ENCODE peak calls at places on chromosomes 11 and 22, in five cellular contexts. M, F, P, C and Q are unnamed samples.

GRCh38 chr11:119676461-119677020 is 52.5 kb downstream of the NECTIN1 start:
- DNase-seq in M (no peak), F (no peak), P (peak; percentile 56), C (no peak), Q (peak; percentile 76)

GRCh38 chr11:2267871-2268825 is 2.2 kb downstream of the ASCL2 start:
- DNase-seq in M (no peak), F (no peak), P (no peak), C (no peak), Q (no peak)

GRCh38 chr11:62108971-62109391 is 14.8 kb upstream of the INCENP start:
- DNase-seq in M (no peak), F (no peak), P (peak; percentile 64), C (no peak), Q (peak; percentile 64)

GRCh38 chr11:65849366-65849765 is 8.6 kb downstream of the CFL1 start:
- DNase-seq in M (no peak), F (no peak), P (peak; percentile 4), C (peak; percentile 15), Q (peak; percentile 36)

GRCh38 chr11:131356201-131356600 is 14.2 kb upstream of the NTM start:
- DNase-seq in M (no peak), F (no peak), P (peak; percentile 10), C (no peak), Q (no peak)

GRCh38 chr11:46600162-46600561 is 6.3 kb upstream of the AMBRA1 start:
- DNase-seq in M (no peak), F (no peak), P (no peak), C (no peak), Q (no peak)

GRCh38 chr22:38184788-38185187 is 3.2 kb upstream of the PLA2G6 start:
- DNase-seq in M (no peak), F (no peak), P (no peak), C (no peak), Q (no peak)

GRCh38 chr11:57370251-57370650 is 10.7 kb downstream of the PRG3 start:
- DNase-seq in M (peak; percentile 67), F (no peak), P (peak; percentile 91), C (no peak), Q (peak; percentile 61)

GRCh38 chr22:37802310-37803194 is 5.2 kb upstream of the GCAT start:
- DNase-seq in M (peak; percentile 42), F (peak; percentile 83), P (no peak), C (peak; percentile 84), Q (peak; percentile 30)

GRCh38 chr11:64802370-64803162 is 448 bp downstream of the MAP4K2 start:
- DNase-seq in M (no peak), F (peak; percentile 69), P (no peak), C (no peak), Q (no peak)

GRCh38 chr11:69434341-69434960 is 47.0 kb upstream of the LINC01488 start:
- DNase-seq in M (no peak), F (peak; percentile 42), P (no peak), C (no peak), Q (no peak)

GRCh38 chr11:85752890-85753581 is 57.9 kb downstream of the SYTL2 start:
- DNase-seq in M (no peak), F (no peak), P (no peak), C (no peak), Q (no peak)

GRCh38 chr11:86978756-86979608 is 23.8 kb upstream of the FZD4 start:
- DNase-seq in M (peak; percentile 60), F (no peak), P (peak; percentile 43), C (peak; percentile 48), Q (peak; percentile 71)

GRCh38 chr22:19635644-19636043 is 78.7 kb upstream of the SEPTIN5 start:
- DNase-seq in M (no peak), F (peak; percentile 7), P (no peak), C (no peak), Q (no peak)

GRCh38 chr11:19220903-19221682 is 19.3 kb upstream of the CSRP3 start:
- DNase-seq in M (no peak), F (no peak), P (no peak), C (no peak), Q (no peak)

GRCh38 chr11:74870485-74870884 is 78.4 kb downstream of the XRRA1 start:
- DNase-seq in M (peak; percentile 46), F (no peak), P (peak; percentile 69), C (no peak), Q (peak; percentile 70)

GRCh38 chr11:57798905-57799559 is 37.4 kb downstream of the CTNND1 start:
- DNase-seq in M (peak; percentile 87), F (no peak), P (peak; percentile 59), C (peak; percentile 78), Q (peak; percentile 97)

GRCh38 chr11:102476069-102476468 is 23.5 kb upstream of the TMEM123 start:
- DNase-seq in M (peak; percentile 45), F (no peak), P (peak; percentile 31), C (no peak), Q (no peak)

GRCh38 chr11:111370902-111371578 is 8.0 kb downstream of the POU2AF1 start:
- DNase-seq in M (no peak), F (no peak), P (no peak), C (no peak), Q (no peak)

GRCh38 chr11:7673724-7674434 is 579 bp upstream of the CYB5R2 start:
- DNase-seq in M (no peak), F (peak; percentile 72), P (peak; percentile 71), C (peak; percentile 74), Q (no peak)

GRCh38 chr11:56740886-56741285 is 7.6 kb downstream of the OR9G4 start:
- DNase-seq in M (no peak), F (no peak), P (no peak), C (no peak), Q (no peak)

GRCh38 chr22:36595154-36595553 is 66.2 kb upstream of the EIF3D start:
- DNase-seq in M (no peak), F (no peak), P (no peak), C (no peak), Q (no peak)

GRCh38 chr11:68872216-68873003 is 30.7 kb upstream of the CPT1A start:
- DNase-seq in M (no peak), F (no peak), P (peak; percentile 14), C (no peak), Q (peak; percentile 85)

GRCh38 chr11:38278457-38279141 is 1680.6 kb upstream of the RAG2 start:
- DNase-seq in M (no peak), F (no peak), P (no peak), C (no peak), Q (no peak)

GRCh38 chr11:117097567-117098268 is 510 bp downstream of the SIK3 start:
- DNase-seq in M (peak; percentile 38), F (peak; percentile 77), P (peak; percentile 34), C (peak; percentile 70), Q (peak; percentile 33)

GRCh38 chr22:29299136-29299900 is 7.1 kb upstream of the GAS2L1 start:
- DNase-seq in M (no peak), F (no peak), P (no peak), C (no peak), Q (no peak)

GRCh38 chr11:43558556-43559127 is 121.9 kb upstream of the HSD17B12 start:
- DNase-seq in M (no peak), F (no peak), P (no peak), C (no peak), Q (no peak)

GRCh38 chr11:102530558-102530957 is at the start of gene MMP7:
- DNase-seq in M (peak; percentile 61), F (no peak), P (peak; percentile 67), C (peak; percentile 21), Q (peak; percentile 75)

GRCh38 chr11:72333657-72334056 is 89.7 kb upstream of the PHOX2A start:
- DNase-seq in M (no peak), F (no peak), P (no peak), C (peak; percentile 25), Q (no peak)

GRCh38 chr22:17791196-17791595 is 16.9 kb upstream of the BID start:
- DNase-seq in M (no peak), F (no peak), P (no peak), C (no peak), Q (no peak)

GRCh38 chr11:74069146-74070046 is 60.5 kb upstream of the UCP3 start:
- DNase-seq in M (no peak), F (no peak), P (peak; percentile 18), C (peak; percentile 13), Q (peak; percentile 95)

GRCh38 chr11:103433380-103433779 is 324.2 kb downstream of the DYNC2H1 start:
- DNase-seq in M (peak; percentile 80), F (no peak), P (peak; percentile 91), C (no peak), Q (peak; percentile 96)

GRCh38 chr11:64234840-64235379 is 526 bp downstream of the VEGFB start:
- DNase-seq in M (peak; percentile 34), F (no peak), P (peak; percentile 37), C (peak; percentile 82), Q (peak; percentile 59)

GRCh38 chr11:85947431-85948272 is 92.5 kb downstream of the CCDC83 start:
- DNase-seq in M (peak; percentile 81), F (no peak), P (peak; percentile 88), C (peak; percentile 19), Q (peak; percentile 65)

GRCh38 chr22:20552450-20552894 is 45.1 kb downstream of the MED15 start:
- DNase-seq in M (no peak), F (peak; percentile 96), P (no peak), C (peak; percentile 51), Q (no peak)

GRCh38 chr22:22099833-22100812 is 117.5 kb upstream of the TOP3B start:
- DNase-seq in M (peak; percentile 15), F (no peak), P (peak; percentile 10), C (peak; percentile 22), Q (peak; percentile 39)

GRCh38 chr22:45977551-45978274 is 751 bp upstream of the WNT7B start:
- DNase-seq in M (peak; percentile 35), F (no peak), P (peak; percentile 26), C (no peak), Q (peak; percentile 40)

GRCh38 chr11:93715797-93716396 is 25.4 kb downstream of the TAF1D start:
- DNase-seq in M (no peak), F (no peak), P (no peak), C (no peak), Q (no peak)

GRCh38 chr11:128768876-128769275 is 75.0 kb downstream of the FLI1 start:
- DNase-seq in M (no peak), F (no peak), P (no peak), C (no peak), Q (no peak)